ENCODE peak calls at places on chromosomes 7 and 10, in seven cellular contexts. Z is sigmoid colon, X is adrenal gland, R is HFF-Myc, U is left ventricle myocardium inferior, N is heart right ventricle, H is BJ. F is an unnamed sample.

GRCh38 chr10:29926649-29927048 is 132.7 kb downstream of the JCAD start:
- DNase-seq in Z (no peak), X (no peak), R (peak), U (no peak), N (no peak), H (no peak), F (no peak)

GRCh38 chr10:23892296-23892695 is 316.6 kb upstream of the KIAA1217 start:
- DNase-seq in Z (no peak), X (no peak), R (no peak), U (no peak), N (no peak), H (no peak), F (no peak)

GRCh38 chr10:99370993-99371392 is 41.8 kb downstream of the CNNM1 start:
- DNase-seq in Z (no peak), X (no peak), R (no peak), U (no peak), N (no peak), H (no peak), F (no peak)

GRCh38 chr7:127440206-127440605 is 47.7 kb upstream of the ZNF800 start:
- DNase-seq in Z (no peak), X (no peak), R (no peak), U (no peak), N (no peak), H (no peak), F (no peak)

GRCh38 chr10:102327002-102327401 is 68.5 kb upstream of the NFKB2 start:
- DNase-seq in Z (no peak), X (no peak), R (no peak), U (no peak), N (no peak), H (no peak), F (no peak)

GRCh38 chr10:88525371-88526079 is 57.6 kb downstream of the RNLS start:
- DNase-seq in Z (no peak), X (peak), R (peak), U (no peak), N (no peak), H (no peak), F (no peak)

GRCh38 chr10:95467162-95467599 is 94.0 kb downstream of the SORBS1 start:
- DNase-seq in Z (peak), X (no peak), R (no peak), U (peak), N (peak), H (no peak), F (no peak)

GRCh38 chr10:21524526-21525366 is 736 bp downstream of the SKIDA1 start:
- DNase-seq in Z (no peak), X (no peak), R (no peak), U (no peak), N (no peak), H (no peak), F (no peak)

GRCh38 chr10:1440897-1441296 is 296.4 kb downstream of the ADARB2 start:
- DNase-seq in Z (no peak), X (no peak), R (no peak), U (no peak), N (no peak), H (no peak), F (no peak)

GRCh38 chr10:76032442-76033039 is 601.1 kb downstream of the LRMDA start:
- DNase-seq in Z (no peak), X (no peak), R (no peak), U (no peak), N (no peak), H (no peak), F (no peak)

GRCh38 chr10:49652416-49653385 is 26.8 kb upstream of the C10orf53 start:
- DNase-seq in Z (no peak), X (no peak), R (no peak), U (no peak), N (no peak), H (no peak), F (no peak)

GRCh38 chr10:25226775-25227682 is 52.2 kb downstream of the GPR158 start:
- DNase-seq in Z (no peak), X (peak), R (no peak), U (no peak), N (peak), H (no peak), F (no peak)

GRCh38 chr10:113007343-113007771 is 57.3 kb downstream of the TCF7L2 start:
- DNase-seq in Z (no peak), X (no peak), R (no peak), U (no peak), N (no peak), H (no peak), F (no peak)

GRCh38 chr7:105587899-105588690 is 6.8 kb upstream of the EFCAB10 start:
- DNase-seq in Z (no peak), X (no peak), R (no peak), U (no peak), N (no peak), H (no peak), F (no peak)

GRCh38 chr7:36546331-36546730 is 156.7 kb downstream of the ANLN start:
- DNase-seq in Z (no peak), X (no peak), R (no peak), U (no peak), N (no peak), H (no peak), F (no peak)

GRCh38 chr7:127504715-127505114 is 80.7 kb downstream of the GCC1 start:
- DNase-seq in Z (no peak), X (peak), R (no peak), U (peak), N (peak), H (no peak), F (no peak)

GRCh38 chr10:27742926-27743735 is 2.5 kb downstream of the MKX start:
- DNase-seq in Z (peak), X (peak), R (no peak), U (peak), N (no peak), H (no peak), F (no peak)

GRCh38 chr7:116955340-116955739 is 2.0 kb downstream of the ST7 start:
- DNase-seq in Z (no peak), X (no peak), R (no peak), U (no peak), N (no peak), H (no peak), F (no peak)

DNA sequence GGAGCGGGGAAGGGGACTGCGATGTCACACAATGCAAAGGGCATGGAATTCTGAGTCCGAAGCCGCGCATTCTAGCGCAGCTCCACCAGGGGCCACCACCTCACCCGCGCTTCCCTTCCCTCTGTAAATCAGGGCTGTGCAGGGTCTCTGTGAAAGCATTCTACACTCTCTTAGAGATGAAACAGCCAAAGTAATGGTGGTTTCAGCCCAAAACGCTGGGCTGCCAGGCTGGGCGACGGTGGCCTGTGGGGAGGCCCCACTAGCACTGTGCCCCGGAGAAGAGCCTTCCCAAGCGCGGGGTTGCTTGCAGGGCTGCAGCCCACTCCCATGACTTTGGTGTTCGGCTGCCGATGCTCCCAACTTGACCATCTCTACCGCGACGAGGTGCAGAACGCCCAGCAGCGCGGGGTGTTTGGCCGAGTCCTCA is 11.4 kb downstream of the ATG9B start:
- DNase-seq in Z (peak), X (no peak), R (no peak), U (no peak), N (no peak), H (no peak), F (no peak)
- TF ChIP-seq CTCF in Z (no peak), X (peak), R (peak), U (peak), N (peak), H (peak), F (peak)

GRCh38 chr7:55255501-55256445 is 109.4 kb upstream of the LANCL2 start:
- DNase-seq in Z (peak), X (peak), R (no peak), U (peak), N (peak), H (no peak), F (no peak)
- H3K4me3 ChIP-seq in Z (peak), X (peak), R (peak), U (peak), N (peak), H (peak), F (peak)

DNA sequence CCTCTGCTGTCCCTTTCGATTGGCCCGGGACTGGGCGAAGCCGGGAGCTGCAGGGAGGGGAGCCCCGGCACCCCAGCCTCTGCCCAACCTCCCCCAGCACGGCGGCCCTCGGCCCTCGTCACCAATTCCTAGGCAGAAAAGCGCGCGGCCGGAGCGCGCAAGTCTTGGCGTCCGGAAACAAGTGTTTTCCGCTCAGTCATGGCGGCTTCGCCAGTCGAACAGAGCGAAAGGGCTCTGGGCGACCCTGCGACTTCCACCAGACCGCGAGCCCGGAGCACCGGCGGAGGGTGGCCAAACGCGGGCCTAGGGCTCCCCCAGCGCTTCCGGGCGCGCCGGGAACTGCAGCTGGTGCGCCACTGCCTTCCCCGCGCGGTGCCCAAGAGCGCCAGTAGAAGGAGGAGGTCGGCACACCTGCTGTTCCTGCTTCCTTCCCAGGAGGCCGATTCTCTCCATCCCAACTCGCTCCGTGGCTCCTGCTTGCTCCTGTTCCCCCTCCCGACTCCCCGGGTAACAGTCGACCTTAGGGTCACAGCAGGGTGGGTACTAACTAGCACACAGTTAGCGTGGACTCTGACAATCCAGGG is 729.9 kb downstream of the ZWINT start:
- DNase-seq in Z (no peak), X (peak), R (no peak), U (peak), N (peak), H (no peak), F (no peak)
- TF ChIP-seq CTCF in Z (peak), X (peak), R (peak), U (peak), N (peak), H (peak), F (peak)

GRCh38 chr10:8051851-8052257 is 2.6 kb upstream of the GATA3 start:
- DNase-seq in Z (no peak), X (no peak), R (no peak), U (no peak), N (no peak), H (no peak), F (no peak)
- H3K4me3 ChIP-seq in Z (no peak), X (no peak), R (no peak), U (peak), N (peak), H (no peak), F (no peak)

DNA sequence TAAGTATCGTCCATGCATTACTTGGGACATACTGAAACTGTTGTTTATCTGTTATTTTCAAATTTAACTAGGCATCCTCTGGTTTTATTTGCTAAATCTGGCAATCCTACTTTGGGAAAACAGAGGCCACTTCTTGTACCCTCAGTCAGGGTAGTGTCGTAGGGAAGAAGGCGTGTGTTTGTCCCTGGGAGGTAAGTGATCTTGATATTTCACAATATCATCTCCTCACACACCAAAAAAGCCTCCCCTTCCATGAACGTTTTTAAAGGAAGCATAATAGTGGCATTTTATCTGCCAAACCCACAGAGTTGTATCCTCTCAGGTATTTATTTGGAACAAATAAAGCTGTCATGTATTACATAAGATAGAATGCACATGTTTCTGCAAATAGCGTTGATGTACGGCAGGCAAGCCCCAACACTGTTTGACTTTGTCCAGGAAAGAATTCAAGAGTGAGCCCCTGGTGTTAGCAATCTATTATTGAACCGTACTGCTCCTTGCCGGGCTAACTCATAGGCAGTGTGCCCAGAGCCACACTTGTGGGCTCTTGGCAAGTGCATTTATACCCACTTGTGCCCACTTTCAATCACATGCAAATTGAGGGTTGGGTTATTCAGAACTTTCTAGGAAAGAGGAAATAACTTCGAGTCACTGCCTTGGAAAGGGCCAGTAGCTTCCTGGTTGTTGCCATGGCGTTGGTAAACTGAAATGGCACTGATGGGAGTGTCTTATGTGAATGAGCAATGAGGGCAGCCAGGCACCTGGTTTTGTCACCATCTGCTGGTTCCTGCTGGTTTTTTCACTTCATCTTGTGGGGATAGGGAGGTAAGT is 266.0 kb downstream of the USP6NL start:
- DNase-seq in Z (no peak), X (no peak), R (no peak), U (no peak), N (no peak), H (no peak), F (no peak)
- TF ChIP-seq CTCF in Z (no peak), X (no peak), R (no peak), U (no peak), N (no peak), H (no peak), F (no peak)

F was measured in AG04449.